ENCODE peak calls at places on chromosomes 2 and 18, in four cellular contexts. One of them, this sample, is unnamed.

GRCh38 chr18:59501876-59502221 is 142.8 kb upstream of the LMAN1 start:
- DNase-seq in K562: no peak
- DNase-seq in HepG2: no peak
- DNase-seq in GM12878: no peak
- DNase-seq in this sample: no peak

GRCh38 chr2:56729212-56729611 is 545.4 kb downstream of the CCDC85A start:
- DNase-seq in K562: no peak
- DNase-seq in HepG2: no peak
- DNase-seq in GM12878: no peak
- DNase-seq in this sample: no peak

GRCh38 chr2:189466656-189467055 is 25.4 kb downstream of the WDR75 start:
- DNase-seq in K562: peak; percentile 22
- DNase-seq in HepG2: peak; percentile 55
- DNase-seq in GM12878: no peak
- DNase-seq in this sample: peak; percentile 19

GRCh38 chr18:23970161-23971153 is 44.1 kb upstream of the TTC39C start:
- DNase-seq in K562: no peak
- DNase-seq in HepG2: no peak
- DNase-seq in GM12878: peak; percentile 42
- DNase-seq in this sample: no peak

GRCh38 chr2:8465560-8465959 is 216.3 kb upstream of the ID2 start:
- DNase-seq in K562: no peak
- DNase-seq in HepG2: no peak
- DNase-seq in GM12878: no peak
- DNase-seq in this sample: no peak

GRCh38 chr18:23916338-23916737 is 98.2 kb upstream of the TTC39C start:
- DNase-seq in K562: no peak
- DNase-seq in HepG2: no peak
- DNase-seq in GM12878: no peak
- DNase-seq in this sample: no peak

GRCh38 chr2:197972017-197972416 is 167.6 kb downstream of the PLCL1 start:
- DNase-seq in K562: no peak
- DNase-seq in HepG2: no peak
- DNase-seq in GM12878: no peak
- DNase-seq in this sample: no peak

GRCh38 chr2:201886504-201886903 is 80.2 kb downstream of the CDK15 start:
- DNase-seq in K562: no peak
- DNase-seq in HepG2: no peak
- DNase-seq in GM12878: no peak
- DNase-seq in this sample: no peak

GRCh38 chr18:9280854-9281253 is 53.7 kb upstream of the TWSG1 start:
- DNase-seq in K562: no peak
- DNase-seq in HepG2: no peak
- DNase-seq in GM12878: no peak
- DNase-seq in this sample: peak; percentile 18

GRCh38 chr2:41939410-41939775 is 108.4 kb upstream of the PKDCC start:
- DNase-seq in K562: no peak
- DNase-seq in HepG2: no peak
- DNase-seq in GM12878: no peak
- DNase-seq in this sample: no peak

GRCh38 chr2:47344890-47345583 is 57.9 kb upstream of the MSH2 start:
- DNase-seq in K562: peak; percentile 78
- DNase-seq in HepG2: peak; percentile 100
- DNase-seq in GM12878: no peak
- DNase-seq in this sample: peak; percentile 88

GRCh38 chr2:218812861-218813260 is 18.7 kb downstream of the PRKAG3 start:
- DNase-seq in K562: no peak
- DNase-seq in HepG2: no peak
- DNase-seq in GM12878: no peak
- DNase-seq in this sample: no peak

GRCh38 chr18:55314615-55315237 is 273.3 kb downstream of the TCF4 start:
- DNase-seq in K562: no peak
- DNase-seq in HepG2: no peak
- DNase-seq in GM12878: no peak
- DNase-seq in this sample: no peak

GRCh38 chr2:211802611-211803010 is 736.0 kb downstream of the ERBB4 start:
- DNase-seq in K562: no peak
- DNase-seq in HepG2: no peak
- DNase-seq in GM12878: no peak
- DNase-seq in this sample: no peak

GRCh38 chr2:55054476-55054875 is 4.2 kb upstream of the RTN4 start:
- DNase-seq in K562: no peak
- DNase-seq in HepG2: no peak
- DNase-seq in GM12878: no peak
- DNase-seq in this sample: no peak

GRCh38 chr2:122391726-122392125 is 636.3 kb downstream of the TSN start:
- DNase-seq in K562: no peak
- DNase-seq in HepG2: no peak
- DNase-seq in GM12878: no peak
- DNase-seq in this sample: no peak

GRCh38 chr2:164826293-164827243 is 15.1 kb downstream of the COBLL1 start:
- DNase-seq in K562: no peak
- DNase-seq in HepG2: peak; percentile 81
- DNase-seq in GM12878: no peak
- DNase-seq in this sample: no peak

GRCh38 chr18:57581301-57581934 is 5.1 kb downstream of the FECH start:
- DNase-seq in K562: no peak
- DNase-seq in HepG2: no peak
- DNase-seq in GM12878: peak; percentile 42
- DNase-seq in this sample: no peak

GRCh38 chr2:85132834-85133637 is at the start of gene TCF7L1:
- DNase-seq in K562: peak; percentile 79
- DNase-seq in HepG2: peak; percentile 35
- DNase-seq in GM12878: no peak
- DNase-seq in this sample: peak; percentile 90

GRCh38 chr18:48820483-48821250 is 130.1 kb downstream of the SMAD7 start:
- DNase-seq in K562: no peak
- DNase-seq in HepG2: no peak
- DNase-seq in GM12878: peak; percentile 93
- DNase-seq in this sample: no peak

DNA sequence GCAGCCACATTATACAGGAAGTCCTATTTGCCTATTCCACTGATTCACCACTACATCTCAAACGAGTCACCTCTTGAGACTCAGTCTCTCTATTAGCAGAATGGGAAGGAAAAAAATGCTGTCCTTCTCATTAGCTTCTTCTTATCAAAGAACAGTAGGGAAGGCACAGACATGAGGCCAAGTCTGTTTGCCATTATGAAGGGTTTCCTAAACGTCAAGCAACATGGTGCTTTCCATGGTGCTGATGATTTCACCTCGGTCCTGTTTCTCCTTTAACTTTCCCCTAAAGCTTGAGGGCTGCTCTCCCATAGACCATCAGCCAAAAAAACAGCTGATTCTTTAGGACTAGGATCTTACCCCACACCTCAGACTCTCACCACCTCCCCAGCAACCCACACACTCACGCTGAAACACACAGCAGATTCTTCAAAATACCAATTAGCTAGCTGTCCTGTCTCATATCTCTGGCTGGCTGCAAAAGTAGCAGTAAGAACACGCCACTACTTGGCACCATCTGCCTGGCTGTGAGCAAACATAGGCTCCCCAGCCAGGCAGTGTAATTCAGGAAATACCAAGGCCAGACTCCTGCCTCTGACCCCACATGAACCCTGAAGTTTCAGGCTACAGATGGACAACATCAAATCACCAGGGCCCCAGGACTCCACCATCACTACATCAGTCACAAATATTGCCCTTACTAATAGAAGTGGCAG is 30.5 kb downstream of the GALNT14 start:
- DNase-seq in K562: no peak
- DNase-seq in HepG2: no peak
- DNase-seq in GM12878: no peak
- DNase-seq in this sample: no peak
- TF ChIP-seq FOXK2 in K562: no peak
- TF ChIP-seq FOXK2 in HepG2: no peak
- TF ChIP-seq FOXK2 in GM12878: no peak
- TF ChIP-seq FOXK2 in this sample: no peak

GRCh38 chr2:239106314-239106908 is 258.5 kb downstream of the TWIST2 start:
- DNase-seq in K562: peak; percentile 34
- DNase-seq in HepG2: peak; percentile 43
- DNase-seq in GM12878: no peak
- DNase-seq in this sample: peak; percentile 52
- TF ChIP-seq FOXK2 in K562: no peak
- TF ChIP-seq FOXK2 in HepG2: no peak
- TF ChIP-seq FOXK2 in GM12878: no peak
- TF ChIP-seq FOXK2 in this sample: no peak

DNA sequence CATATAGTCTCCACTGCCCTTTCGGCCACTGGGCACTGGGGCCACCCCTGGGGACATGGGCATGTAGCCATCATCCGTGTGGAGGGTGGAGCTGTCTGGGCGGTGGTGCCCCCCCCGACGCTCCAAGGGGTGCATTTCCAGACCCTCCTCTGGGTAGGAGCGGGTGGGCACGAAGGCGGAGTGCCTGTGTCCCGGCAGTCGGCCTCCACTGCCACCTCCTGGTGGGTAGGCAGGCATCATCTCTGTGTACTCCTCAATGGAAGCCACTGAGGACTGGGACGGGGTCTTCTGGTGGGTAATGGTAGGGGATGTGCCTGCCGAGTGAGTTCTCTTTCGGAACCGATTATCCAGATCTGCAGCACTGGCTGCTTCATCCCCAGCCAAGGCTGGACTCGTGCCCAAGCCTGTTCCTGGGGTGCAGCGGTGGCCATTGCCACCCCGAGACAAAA is 2.8 kb downstream of the IRS1 start:
- DNase-seq in K562: no peak
- DNase-seq in HepG2: no peak
- DNase-seq in GM12878: no peak
- DNase-seq in this sample: no peak
- TF ChIP-seq FOXK2 in K562: no peak
- TF ChIP-seq FOXK2 in HepG2: no peak
- TF ChIP-seq FOXK2 in GM12878: no peak
- TF ChIP-seq FOXK2 in this sample: no peak

GRCh38 chr2:112880081-112880531 is 30.9 kb upstream of the IL37 start:
- DNase-seq in K562: no peak
- DNase-seq in HepG2: no peak
- DNase-seq in GM12878: no peak
- DNase-seq in this sample: no peak
- TF ChIP-seq FOXK2 in K562: no peak
- TF ChIP-seq FOXK2 in HepG2: no peak
- TF ChIP-seq FOXK2 in GM12878: no peak
- TF ChIP-seq FOXK2 in this sample: no peak